ENCODE peak calls at places on chromosome 16, in five cellular contexts. A is cardiac muscle cell, V is AG10803, J is IMR-90, R is LNCaP clone FGC. L is an unnamed sample.

GRCh38 chr16:4593069-4593468 is 21.6 kb downstream of the UBALD1 start:
- DNase-seq in A (no peak), V (no peak), J (no peak), R (no peak), L (no peak)

GRCh38 chr16:17302213-17302612 is 168.5 kb downstream of the XYLT1 start:
- DNase-seq in A (no peak), V (no peak), J (no peak), R (no peak), L (no peak)

GRCh38 chr16:56897026-56897799 is 32.2 kb downstream of the SLC12A3 start:
- DNase-seq in A (no peak), V (no peak), J (no peak), R (no peak), L (no peak)

GRCh38 chr16:81778861-81779539 is at the start of gene PLCG2:
- DNase-seq in A (peak; percentile 40), V (no peak), J (no peak), R (peak; percentile 10), L (peak; percentile 17)

GRCh38 chr16:30896203-30896889 is at the start of gene CTF1:
- DNase-seq in A (peak; percentile 88), V (peak; percentile 92), J (peak; percentile 89), R (no peak), L (peak; percentile 84)

GRCh38 chr16:89002851-89003830 is 26.1 kb upstream of the CBFA2T3 start:
- DNase-seq in A (no peak), V (no peak), J (no peak), R (no peak), L (no peak)

GRCh38 chr16:57886427-57886826 is 84.1 kb upstream of the KIFC3 start:
- DNase-seq in A (no peak), V (no peak), J (no peak), R (no peak), L (no peak)

GRCh38 chr16:87006021-87006420 is 311.2 kb downstream of the C16orf95 start:
- DNase-seq in A (no peak), V (no peak), J (no peak), R (no peak), L (no peak)

GRCh38 chr16:24991349-24991748 is 23.8 kb downstream of the ARHGAP17 start:
- DNase-seq in A (no peak), V (no peak), J (no peak), R (no peak), L (no peak)

DNA sequence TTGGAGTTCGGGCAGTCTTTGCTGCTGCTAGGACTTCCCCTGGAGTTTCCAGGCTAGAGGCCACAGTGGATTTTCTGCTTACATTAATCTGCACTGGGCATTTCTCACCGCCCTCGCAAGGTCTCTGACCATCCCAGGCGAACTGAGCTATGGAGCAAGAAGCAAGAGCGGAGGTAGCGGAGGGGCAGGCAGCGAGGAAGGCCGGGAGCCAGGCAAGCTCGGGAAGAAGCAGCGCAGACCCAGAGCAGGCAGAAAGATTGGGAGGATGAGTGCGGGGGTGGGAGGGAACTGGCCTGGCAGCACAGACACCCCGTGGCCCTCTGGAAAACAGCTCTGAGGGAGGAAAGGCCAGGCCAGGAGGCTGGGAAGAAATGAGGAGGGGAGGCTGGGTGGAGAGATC is 3.8 kb downstream of the COTL1 start:
- DNase-seq in A (peak; percentile 49), V (no peak), J (peak; percentile 48), R (no peak), L (no peak)
- H3K4me3 ChIP-seq in A (no peak overlapping the region), V (no peak overlapping the region), J (no peak overlapping the region), R (no peak overlapping the region), L (no peak overlapping the region)

GRCh38 chr16:22859925-22860324 is 46.0 kb downstream of the HS3ST2 start:
- DNase-seq in A (no peak), V (no peak), J (no peak), R (no peak), L (no peak)
- H3K4me3 ChIP-seq in A (no peak overlapping the region), V (no peak overlapping the region), J (no peak overlapping the region), R (no peak overlapping the region), L (no peak overlapping the region)

GRCh38 chr16:55328611-55329569 is 4.9 kb downstream of the IRX6 start:
- DNase-seq in A (no peak), V (no peak), J (no peak), R (no peak), L (no peak)
- H3K4me3 ChIP-seq in A (peak overlapping the region; percentile 3), V (no peak overlapping the region), J (no peak overlapping the region), R (no peak overlapping the region), L (no peak overlapping the region)

DNA sequence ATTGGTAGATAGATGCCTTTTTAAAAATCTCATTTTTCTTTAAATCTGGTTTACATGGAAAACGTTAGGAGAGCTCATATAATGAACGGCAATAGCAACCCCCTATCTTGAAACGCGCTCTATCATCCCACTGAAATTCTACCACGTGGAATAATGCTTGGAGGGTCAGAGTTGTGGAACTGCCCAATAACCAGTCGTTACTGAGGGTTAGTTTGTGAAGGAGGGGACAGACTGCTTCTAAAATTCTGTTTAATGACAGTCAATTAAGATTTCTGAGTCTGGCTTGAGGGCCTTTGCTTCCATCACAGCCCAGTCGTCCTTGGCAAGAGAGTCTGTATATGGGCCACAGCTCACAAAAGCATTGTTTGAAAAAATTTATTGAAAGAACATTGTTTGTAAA is 482 bp downstream of the IRF8 start:
- DNase-seq in A (no peak), V (no peak), J (no peak), R (no peak), L (no peak)
- H3K4me3 ChIP-seq in A (peak overlapping the region; percentile 53), V (no peak overlapping the region), J (no peak overlapping the region), R (no peak overlapping the region), L (no peak overlapping the region)